ENCODE peak calls at places on chromosomes 13 and 19, in six cellular contexts. H, Q, G, O, B and V are unnamed samples.

GRCh38 chr19:46221152-46221551 is 8.4 kb upstream of the IGFL1 start:
- DNase-seq in G (no peak), B (no peak), H (no peak), Q (no peak), O (no peak), V (no peak)

GRCh38 chr13:30906411-30906990 is 430 bp downstream of the MEDAG start:
- DNase-seq in H (peak; percentile 48), B (no peak), O (peak; percentile 60), G (peak; percentile 78), Q (no peak), V (no peak)

GRCh38 chr13:31767175-31767900 is 28.0 kb downstream of the RXFP2 start:
- DNase-seq in Q (peak; percentile 16), B (peak; percentile 63), H (no peak), G (no peak), O (no peak), V (no peak)

GRCh38 chr13:48412881-48413351 is at the start of gene LPAR6:
- DNase-seq in B (peak; percentile 75), O (no peak), G (no peak), H (peak; percentile 88), Q (no peak), V (no peak)

GRCh38 chr19:10918359-10918758 is 10.1 kb downstream of the YIPF2 start:
- DNase-seq in B (no peak), H (no peak), Q (no peak), O (no peak), G (peak; percentile 15), V (no peak)

GRCh38 chr13:111853766-111854165 is 213.2 kb upstream of the SOX1 start:
- DNase-seq in O (no peak), B (no peak), G (peak; percentile 24), H (no peak), Q (no peak), V (no peak)

GRCh38 chr19:15288146-15288963 is 44.0 kb downstream of the BRD4 start:
- DNase-seq in G (peak; percentile 83), B (no peak), Q (no peak), O (no peak), H (peak; percentile 40), V (no peak)

GRCh38 chr19:37127999-37128820 is 44.3 kb downstream of the ZNF585A start:
- DNase-seq in O (no peak), B (no peak), G (no peak), H (no peak), Q (no peak), V (no peak)

GRCh38 chr19:31890230-31890629 is 455.2 kb upstream of the ZNF507 start:
- DNase-seq in H (no peak), B (no peak), O (no peak), G (no peak), Q (no peak), V (no peak)

GRCh38 chr19:18233224-18233825 is 7.1 kb upstream of the PDE4C start:
- DNase-seq in B (peak; percentile 31), Q (peak; percentile 50), G (peak; percentile 86), O (peak; percentile 79), H (peak; percentile 34), V (peak; percentile 71)

GRCh38 chr19:30664358-30665058 is 292.3 kb downstream of the ZNF536 start:
- DNase-seq in O (peak; percentile 73), Q (no peak), G (no peak), H (no peak), B (no peak), V (no peak)

GRCh38 chr13:50678464-50679162 is 164.9 kb downstream of the DLEU7 start:
- DNase-seq in O (no peak), B (peak; percentile 34), H (no peak), Q (no peak), G (no peak), V (no peak)

GRCh38 chr13:35785563-35786327 is 309.3 kb upstream of the MAB21L1 start:
- DNase-seq in O (no peak), H (no peak), B (no peak), G (no peak), Q (no peak), V (no peak)

GRCh38 chr19:47573076-47574026 is at the start of gene ZNF541:
- DNase-seq in G (peak; percentile 85), O (peak; percentile 79), H (peak; percentile 40), B (no peak), Q (peak; percentile 20), V (peak; percentile 76)

GRCh38 chr19:10388957-10389356 is 8.6 kb upstream of the TYK2 start:
- DNase-seq in Q (no peak), G (peak; percentile 89), O (peak; percentile 98), H (peak; percentile 85), B (peak; percentile 57), V (peak; percentile 87)

GRCh38 chr13:23558675-23559536 is 11.3 kb upstream of the TNFRSF19 start:
- DNase-seq in Q (peak; percentile 89), H (peak; percentile 69), G (no peak), O (no peak), B (peak; percentile 87), V (peak; percentile 71)

GRCh38 chr13:95948646-95949045 is 104.6 kb downstream of the UGGT2 start:
- DNase-seq in G (no peak), O (no peak), H (no peak), B (peak; percentile 50), Q (no peak), V (no peak)

GRCh38 chr19:5131031-5131865 is 162.3 kb downstream of the KDM4B start:
- DNase-seq in H (no peak), G (no peak), O (no peak), B (no peak), Q (no peak), V (no peak)

GRCh38 chr13:66558511-66558910 is 671.6 kb downstream of the PCDH9 start:
- DNase-seq in H (no peak), Q (no peak), O (no peak), B (no peak), G (no peak), V (no peak)

GRCh38 chr19:35449347-35450043 is 1.4 kb downstream of the FFAR2 start:
- DNase-seq in O (no peak), H (no peak), B (no peak), G (no peak), Q (no peak), V (no peak)

GRCh38 chr19:48330012-48330681 is 4.8 kb downstream of the EMP3 start:
- DNase-seq in Q (peak; percentile 93), H (peak; percentile 15), O (peak; percentile 87), B (peak; percentile 57), G (peak; percentile 90), V (peak; percentile 87)

GRCh38 chr13:113763961-113764792 is 5.2 kb downstream of the TMEM255B start:
- DNase-seq in Q (no peak), B (no peak), H (no peak), G (no peak), O (peak; percentile 40), V (no peak)

GRCh38 chr19:10142701-10143375 is 23.1 kb upstream of the EIF3G start:
- DNase-seq in H (no peak), Q (no peak), B (no peak), G (no peak), O (no peak), V (peak; percentile 64)

DNA sequence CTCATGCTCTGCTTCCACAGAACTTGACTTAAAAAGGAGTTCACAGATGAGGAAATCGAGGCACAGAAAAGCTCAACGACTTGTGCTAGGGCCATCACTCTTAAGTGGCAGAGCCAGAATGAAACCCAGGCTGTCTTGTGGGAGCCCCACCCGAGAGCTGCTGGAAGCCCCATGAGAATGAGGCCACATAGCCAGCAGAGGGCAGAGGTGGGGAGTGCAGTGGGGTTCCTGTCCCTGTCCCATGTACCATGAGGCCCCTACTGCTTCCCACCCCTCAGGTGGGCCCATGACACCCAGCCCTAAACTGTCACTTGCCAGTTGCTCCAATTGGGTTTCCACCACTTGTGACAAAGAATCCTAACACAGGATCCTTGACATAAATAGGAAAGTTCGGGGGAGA is 175.9 kb downstream of the IRS2 start:
- DNase-seq in H (no peak), Q (no peak), B (no peak), O (no peak), G (peak; percentile 83), V (peak; percentile 69)
- TF ChIP-seq CTCF in H (peak; percentile 6), Q (peak; percentile 15), B (peak; percentile 61), O (no peak), G (no peak), V (peak; percentile 45)

GRCh38 chr19:58386166-58386575 is 898 bp upstream of the RPS5 start:
- DNase-seq in G (no peak), Q (no peak), B (no peak), H (no peak), O (no peak), V (no peak)

GRCh38 chr19:58385313-58386165 is 1.5 kb upstream of the RPS5 start:
- DNase-seq in B (no peak), G (peak; percentile 58), H (no peak), Q (no peak), O (peak; percentile 54), V (peak; percentile 48)

GRCh38 chr19:58386576-58387337 is at the start of gene RPS5:
- DNase-seq in Q (peak; percentile 99), G (peak; percentile 95), O (peak; percentile 94), H (peak; percentile 98), B (peak; percentile 97), V (peak; percentile 97)

GRCh38 chr19:58387338-58388174 is 487 bp downstream of the RPS5 start:
- DNase-seq in O (no peak), H (no peak), G (no peak), B (no peak), Q (no peak), V (no peak)

GRCh38 chr19:58388175-58388526 is 1.1 kb downstream of the RPS5 start:
- DNase-seq in Q (no peak), H (no peak), B (no peak), G (no peak), O (peak; percentile 31), V (no peak)
- H3K27ac ChIP-seq in Q (peak overlapping the region; percentile 98), H (no peak overlapping the region), B (no peak overlapping the region), G (no peak overlapping the region), O (no peak overlapping the region), V (no peak overlapping the region)

GRCh38 chr19:1206063-1206732 is 620 bp downstream of the STK11 start:
- DNase-seq in B (no peak), G (peak; percentile 83), Q (no peak), H (no peak), O (peak; percentile 67), V (no peak)

GRCh38 chr19:1210227-1210538 is 4.6 kb downstream of the STK11 start:
- DNase-seq in G (no peak), O (peak; percentile 47), B (no peak), Q (no peak), H (no peak), V (no peak)

GRCh38 chr19:1199531-1199930 is 6.0 kb upstream of the STK11 start:
- DNase-seq in O (no peak), H (no peak), B (no peak), G (no peak), Q (no peak), V (no peak)

GRCh38 chr19:1206733-1207301 is 1.2 kb downstream of the STK11 start:
- DNase-seq in G (peak; percentile 89), B (no peak), H (no peak), O (peak; percentile 76), Q (peak; percentile 55), V (no peak)

GRCh38 chr19:1205114-1206062 is at the start of gene STK11:
- DNase-seq in O (peak; percentile 100), Q (peak; percentile 95), B (peak; percentile 88), G (peak; percentile 99), H (peak; percentile 97), V (peak; percentile 99)
- TF ChIP-seq CTCF in O (no peak), Q (no peak), B (no peak), G (no peak), H (no peak), V (no peak)

DNA sequence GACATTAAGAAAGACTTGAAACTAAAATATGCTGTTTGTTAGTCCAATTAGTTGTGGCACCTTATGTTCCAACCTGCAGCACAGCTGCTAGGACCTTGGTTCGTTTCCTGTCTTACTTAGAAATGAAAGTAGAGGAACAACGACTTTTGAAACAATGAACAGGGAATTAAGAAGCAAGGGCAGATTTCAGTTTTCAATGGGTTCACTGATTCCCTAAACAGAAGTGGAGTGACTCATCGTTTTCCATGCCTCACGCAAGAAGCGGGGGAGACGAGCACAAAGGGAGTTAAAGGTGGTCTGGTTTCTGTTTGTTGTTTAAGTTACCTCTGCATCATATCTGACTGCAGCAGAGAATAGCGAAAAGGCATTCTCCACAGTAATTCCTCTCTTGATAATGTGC is 44.8 kb downstream of the PHF11 start:
- DNase-seq in Q (no peak), G (no peak), B (no peak), H (peak; percentile 81), O (no peak), V (no peak)
- H3K27ac ChIP-seq in Q (peak overlapping the region; percentile 31), G (no peak overlapping the region), B (no peak overlapping the region), H (peak overlapping the region; percentile 36), O (no peak overlapping the region), V (peak overlapping the region; percentile 39)